ENCODE peak calls at places on chromosomes 1 and 21, in seven cellular contexts. C is foreskin fibroblast; I is activated CD4-positive, alpha-beta memory T cell treated with anti-CD3 and anti-CD28 coated beads for 36 hours; A is fibroblast of pulmonary artery; F is NCI-H446; M is NB4; B is activated CD8-positive, alpha-beta T cell treated with anti-CD3 and anti-CD28 coated beads for 36 hours. Y is an unnamed sample.

GRCh38 chr21:42271065-42271464 is 44.1 kb downstream of the TFF3 start:
- DNase-seq in B (no peak), F (no peak), A (no peak), C (no peak), M (no peak), I (no peak), Y (no peak)

GRCh38 chr1:68758666-68759209 is 261.9 kb upstream of the DEPDC1 start:
- DNase-seq in M (no peak), A (no peak), F (no peak), B (no peak), I (no peak), C (no peak), Y (no peak)

GRCh38 chr1:1216770-1217620 is 3.0 kb upstream of the TNFRSF4 start:
- DNase-seq in M (no peak), A (no peak), B (peak), I (peak), C (no peak), F (no peak), Y (no peak)

GRCh38 chr1:114079596-114080190 is 74.0 kb downstream of the SYT6 start:
- DNase-seq in B (no peak), M (no peak), A (no peak), C (no peak), F (no peak), I (no peak), Y (no peak)

GRCh38 chr1:198185759-198186158 is 29.0 kb downstream of the NEK7 start:
- DNase-seq in C (no peak), B (no peak), F (no peak), A (no peak), M (no peak), I (no peak), Y (no peak)

GRCh38 chr1:41902125-41902524 is 16.6 kb downstream of the HIVEP3 start:
- DNase-seq in A (peak), C (peak), B (no peak), I (no peak), M (no peak), F (no peak), Y (no peak)

GRCh38 chr1:201708085-201708512 is 120.9 kb upstream of the IPO9 start:
- DNase-seq in B (no peak), C (peak), M (peak), A (peak), I (no peak), F (peak), Y (peak)

GRCh38 chr1:236063919-236064673 is 794 bp downstream of the NID1 start:
- DNase-seq in M (no peak), I (no peak), B (peak), A (peak), F (no peak), C (peak), Y (no peak)

GRCh38 chr1:106910798-106911197 is 145.7 kb upstream of the PRMT6 start:
- DNase-seq in I (no peak), B (no peak), F (no peak), M (no peak), C (peak), A (no peak), Y (no peak)

GRCh38 chr1:171841931-171842723 is 829 bp downstream of the DNM3 start:
- DNase-seq in F (no peak), A (no peak), M (no peak), I (peak), C (no peak), B (peak), Y (no peak)

GRCh38 chr1:192751260-192751659 is 57.6 kb upstream of the RGS2 start:
- DNase-seq in B (no peak), A (no peak), F (no peak), M (no peak), I (no peak), C (no peak), Y (no peak)

GRCh38 chr1:94873520-94874351 is 53.2 kb downstream of the CNN3 start:
- DNase-seq in A (peak), C (peak), B (no peak), I (no peak), M (no peak), F (peak), Y (no peak)

GRCh38 chr1:13871916-13872315 is 171.9 kb downstream of the PRDM2 start:
- DNase-seq in B (no peak), F (no peak), C (no peak), M (no peak), A (no peak), I (no peak), Y (no peak)

GRCh38 chr1:219757890-219758289 is 145.0 kb upstream of the ZC3H11B start:
- DNase-seq in A (peak), M (no peak), B (no peak), I (no peak), C (no peak), F (no peak), Y (no peak)

GRCh38 chr21:27771938-27772505 is 805.1 kb upstream of the ADAMTS5 start:
- DNase-seq in M (no peak), I (no peak), B (no peak), F (no peak), A (no peak), C (no peak), Y (no peak)

GRCh38 chr1:224203243-224204016 is 20.4 kb downstream of the DEGS1 start:
- DNase-seq in A (peak), F (no peak), M (peak), B (no peak), C (peak), I (no peak), Y (no peak)

GRCh38 chr1:230233786-230234185 is 166.7 kb downstream of the GALNT2 start:
- DNase-seq in C (no peak), I (no peak), M (no peak), B (no peak), A (no peak), F (no peak), Y (no peak)

GRCh38 chr1:27137544-27138075 is 17.3 kb downstream of the SLC9A1 start:
- DNase-seq in I (no peak), M (no peak), A (no peak), B (no peak), C (peak), F (no peak), Y (peak)

GRCh38 chr1:221768444-221769066 is 26.7 kb upstream of the DUSP10 start:
- DNase-seq in B (no peak), I (no peak), M (peak), F (no peak), C (peak), A (peak), Y (no peak)

GRCh38 chr1:159922499-159923202 is 2.7 kb downstream of the TAGLN2 start:
- DNase-seq in I (peak), M (no peak), C (peak), A (peak), B (no peak), F (no peak), Y (no peak)

GRCh38 chr1:38608202-38608864 is 251.2 kb downstream of the RRAGC start:
- DNase-seq in F (peak), M (peak), C (no peak), I (peak), A (peak), B (peak), Y (no peak)

GRCh38 chr1:23446644-23447310 is 22.2 kb upstream of the TCEA3 start:
- DNase-seq in F (peak), I (no peak), M (no peak), B (no peak), C (no peak), A (no peak), Y (no peak)

GRCh38 chr1:3790501-3790923 is 5.8 kb downstream of the LRRC47 start:
- DNase-seq in B (no peak), I (no peak), A (no peak), C (no peak), M (no peak), F (no peak), Y (no peak)

GRCh38 chr1:176241385-176242015 is 34.4 kb upstream of the COP1 start:
- DNase-seq in C (peak), A (peak), I (peak), F (no peak), B (peak), M (peak), Y (no peak)

GRCh38 chr21:46429754-46430681 is 28.7 kb upstream of the DIP2A start:
- DNase-seq in I (no peak), A (no peak), F (no peak), B (no peak), C (no peak), M (no peak), Y (no peak)